ENCODE peak calls at places on chromosomes 16 and 17, in nine cellular contexts. S is Calu3, P is GM12878, X is T-helper 17 cell, H is D721Med, K is ecto neural progenitor cell, R is HT-29, B is NCI-H1048, Z is NCI-H510A treated with DMSO at 0.1 percent for 48 hours. I is an unnamed sample.

GRCh38 chr16:70694088-70694487 is 8.2 kb upstream of the MTSS2 start:
- DNase-seq in H (no peak), B (no peak), Z (no peak), P (no peak), R (peak), K (no peak), X (no peak), S (no peak), I (peak)

GRCh38 chr17:81481011-81481799 is 31.4 kb downstream of the ACTG1 start:
- DNase-seq in Z (peak), H (no peak), B (peak), K (peak), S (no peak), P (no peak), X (peak), R (no peak), I (peak)

GRCh38 chr16:85384831-85385462 is 228.2 kb upstream of the GSE1 start:
- DNase-seq in S (peak), Z (peak), B (no peak), R (peak), P (no peak), K (no peak), X (no peak), H (no peak), I (no peak)

GRCh38 chr17:38325221-38325851 is 18.4 kb downstream of the GPR179 start:
- DNase-seq in K (peak), Z (no peak), B (no peak), R (no peak), P (no peak), X (no peak), H (no peak), S (no peak), I (peak)

GRCh38 chr17:65092262-65092661 is 35.7 kb upstream of the GNA13 start:
- DNase-seq in H (no peak), X (no peak), R (no peak), S (no peak), B (no peak), P (no peak), K (no peak), Z (no peak), I (no peak)

GRCh38 chr16:17359778-17360177 is 111.0 kb downstream of the XYLT1 start:
- DNase-seq in R (no peak), Z (no peak), K (no peak), S (no peak), B (no peak), X (no peak), H (no peak), P (no peak), I (no peak)

GRCh38 chr17:73955616-73956015 is 247.9 kb upstream of the RPL38 start:
- DNase-seq in K (no peak), H (no peak), B (no peak), S (no peak), X (no peak), R (no peak), P (no peak), Z (no peak), I (no peak)

GRCh38 chr17:67689534-67690177 is 28.1 kb upstream of the NOL11 start:
- DNase-seq in K (no peak), B (no peak), R (peak), H (no peak), S (peak), X (no peak), Z (peak), P (peak), I (no peak)

GRCh38 chr17:18262111-18262510 is 1.6 kb downstream of the MIEF2 start:
- DNase-seq in H (no peak), R (no peak), S (no peak), B (no peak), K (no peak), P (no peak), X (no peak), Z (no peak), I (no peak)

I was measured in H9.